ENCODE peak calls at places on chromosomes 1 and 21, in six cellular contexts. G is hepatocyte; J is kidney; K is heart right ventricle; W is CD8-positive, alpha-beta memory T cell; X is body of pancreas. C is an unnamed sample.

GRCh38 chr1:235246022-235246948 is 81.7 kb downstream of the ARID4B start:
- DNase-seq in G (no peak), K (no peak), J (no peak), W (no peak), X (no peak), C (no peak)

GRCh38 chr1:46034601-46035516 is 97.6 kb downstream of the PIK3R3 start:
- DNase-seq in X (no peak), K (no peak), W (no peak), G (no peak), J (no peak), C (no peak)

GRCh38 chr1:9942399-9942938 is 722 bp downstream of the LZIC start:
- DNase-seq in K (no peak), J (no peak), X (no peak), W (peak; percentile 32), G (peak; percentile 66), C (peak; percentile 10)

GRCh38 chr1:68916227-68916853 is 419.5 kb upstream of the DEPDC1 start:
- DNase-seq in X (peak; percentile 33), W (no peak), K (no peak), J (no peak), G (peak; percentile 41), C (peak; percentile 4)

GRCh38 chr21:32611471-32611997 is 643 bp downstream of the CFAP298 start:
- DNase-seq in J (no peak), K (peak; percentile 18), X (peak; percentile 32), W (peak; percentile 25), G (peak; percentile 39), C (no peak)

GRCh38 chr1:118960026-118960561 is 28.0 kb downstream of the TBX15 start:
- DNase-seq in J (no peak), X (no peak), K (no peak), G (peak; percentile 53), W (no peak), C (no peak)

GRCh38 chr21:40047993-40048730 is 180.9 kb downstream of the PCP4 start:
- DNase-seq in K (no peak), J (no peak), W (no peak), G (no peak), X (peak; percentile 13), C (no peak)

GRCh38 chr1:94050263-94050662 is 70.7 kb downstream of the ABCA4 start:
- DNase-seq in J (no peak), G (no peak), X (no peak), W (no peak), K (no peak), C (no peak)

GRCh38 chr1:238562376-238562775 is 671.7 kb upstream of the ZP4 start:
- DNase-seq in K (no peak), G (peak; percentile 9), W (no peak), X (no peak), J (no peak), C (no peak)

GRCh38 chr21:41678016-41678935 is 88.6 kb downstream of the RIPK4 start:
- DNase-seq in K (no peak), J (peak; percentile 81), W (no peak), G (peak; percentile 83), X (peak; percentile 88), C (no peak)

GRCh38 chr1:185934476-185935189 is 200.4 kb downstream of the HMCN1 start:
- DNase-seq in X (no peak), G (no peak), J (no peak), K (no peak), W (no peak), C (peak; percentile 16)

DNA sequence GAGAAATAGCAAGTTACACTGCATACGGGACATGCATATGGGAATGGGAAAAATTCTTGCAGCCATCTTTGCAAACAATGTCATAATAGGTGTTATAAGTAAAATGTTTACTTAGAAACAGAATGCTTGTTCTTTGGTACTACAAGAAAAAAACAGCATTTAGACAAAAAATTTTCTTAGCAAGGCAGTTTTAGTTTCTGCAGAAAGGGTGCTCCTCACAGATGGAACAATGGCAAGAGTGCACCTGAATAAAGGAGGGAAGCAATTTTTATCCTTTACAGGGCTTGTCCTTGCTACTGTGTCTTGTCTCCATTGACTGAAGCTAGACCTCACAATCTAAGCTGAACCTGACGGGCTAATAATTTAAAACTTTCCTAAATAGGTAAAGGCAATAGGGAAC is 79.2 kb upstream of the DESI2 start:
- DNase-seq in W (no peak), K (no peak), J (no peak), X (no peak), G (no peak), C (no peak)
- H3K9me3 ChIP-seq in W (peaks cover 30% of the 10 kb centered on the region), K (peaks cover 14% of the 10 kb centered on the region), J (peaks cover 12% of the 10 kb centered on the region), X (no peaks in the 10 kb centered on the region), G (no peaks in the 10 kb centered on the region), C (peaks cover 23% of the 10 kb centered on the region)

DNA sequence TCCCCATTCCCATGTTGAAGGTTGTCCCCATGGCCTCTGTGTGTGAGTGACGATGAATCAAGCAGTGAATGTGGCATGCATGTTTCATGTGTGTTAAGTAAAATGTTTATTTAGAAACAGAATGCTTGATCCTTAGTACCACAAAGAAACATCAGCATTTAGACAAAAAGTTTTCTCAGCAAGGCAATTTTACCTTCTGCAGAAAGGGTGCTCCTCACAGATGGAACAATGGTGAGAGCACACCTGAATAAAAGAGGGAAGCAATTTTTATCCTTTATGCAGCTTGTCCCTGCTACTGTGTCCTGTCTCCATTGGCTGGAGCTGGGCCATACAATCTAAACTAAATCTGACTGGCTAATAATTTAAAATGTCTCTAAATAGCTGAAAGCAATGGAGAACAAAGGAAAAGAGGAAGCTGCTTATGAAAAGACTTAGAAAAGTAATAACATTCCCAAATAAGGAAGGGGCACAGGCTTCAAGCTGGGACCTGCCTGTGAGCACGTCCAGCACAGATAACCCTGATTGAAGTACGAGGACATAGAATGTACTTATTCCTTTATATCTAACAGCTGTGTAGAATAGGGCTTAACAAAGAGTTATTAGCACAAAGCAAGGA is 8.4 kb upstream of the SMYD3 start:
- DNase-seq in X (no peak), G (no peak), W (no peak), J (no peak), K (no peak), C (no peak)
- H3K9me3 ChIP-seq in X (no peaks in the 10 kb centered on the region), G (no peaks in the 10 kb centered on the region), W (peaks cover 13% of the 10 kb centered on the region), J (peaks cover 5% of the 10 kb centered on the region), K (peaks cover 10% of the 10 kb centered on the region), C (peaks cover 74% of the 10 kb centered on the region)

GRCh38 chr1:5371270-5371669 is 621.0 kb downstream of the NPHP4 start:
- DNase-seq in K (no peak), X (no peak), G (no peak), J (no peak), W (no peak), C (no peak)
- H3K9me3 ChIP-seq in K (no peaks in the 10 kb centered on the region), X (no peaks in the 10 kb centered on the region), G (no peaks in the 10 kb centered on the region), J (no peaks in the 10 kb centered on the region), W (no peaks in the 10 kb centered on the region), C (peaks cover 70% of the 10 kb centered on the region)

DNA sequence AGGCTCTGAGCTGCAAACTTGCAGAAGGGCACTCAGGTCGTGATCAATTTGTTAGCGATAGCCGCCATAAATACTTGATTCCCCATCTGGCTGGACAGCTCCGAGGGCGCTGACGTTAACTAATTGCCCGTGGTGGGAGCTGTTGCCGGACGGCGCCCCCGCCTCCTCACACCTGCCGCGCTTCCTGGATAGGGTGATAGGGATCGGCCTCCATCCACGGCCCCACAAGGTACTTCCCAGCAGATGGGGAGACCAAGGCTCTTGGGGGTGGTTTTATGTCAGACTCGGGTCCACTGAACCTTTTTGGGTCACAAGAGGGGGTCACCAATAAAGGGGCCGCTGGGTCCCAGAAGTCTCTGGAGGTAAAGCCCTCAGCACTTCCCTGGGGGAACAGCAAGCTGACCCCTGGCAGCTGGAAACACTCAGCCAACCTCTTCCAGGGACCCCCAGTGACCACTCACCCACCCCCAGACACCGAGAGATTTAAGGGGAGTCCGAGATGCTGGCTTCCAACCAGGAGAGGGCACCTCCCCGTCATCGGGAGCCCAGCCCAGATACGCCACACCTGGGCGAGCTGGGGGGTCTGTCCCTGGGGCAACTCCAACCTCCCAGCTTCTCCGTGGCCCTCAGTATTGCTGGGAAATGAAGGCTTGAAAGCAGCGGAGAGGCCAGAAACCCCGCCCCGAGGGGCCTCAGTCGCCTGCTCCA is 61.1 kb upstream of the TTC34 start:
- DNase-seq in K (no peak), J (peak; percentile 30), W (no peak), G (no peak), X (no peak), C (no peak)
- H3K9me3 ChIP-seq in K (no peaks in the 10 kb centered on the region), J (no peaks in the 10 kb centered on the region), W (no peaks in the 10 kb centered on the region), G (no peaks in the 10 kb centered on the region), X (no peaks in the 10 kb centered on the region), C (peaks cover 100% of the 10 kb centered on the region)

C was measured in AG04450.